ENCODE peak calls at places on chromosomes 3 and 15, in nine cellular contexts. One of them, this sample, is unnamed.

GRCh38 chr3:28948685-28949084 is 332.2 kb upstream of the RBMS3 start:
- DNase-seq in CD4-positive, alpha-beta T cell: no peak
- DNase-seq in fibroblast of the aortic adventitia: peak; percentile 13
- DNase-seq in stimulated activated CD8-positive, alpha-beta memory T cell treated with anti-CD3 and anti-CD28 coated beads, Interleukin-15, amount 100 ng/mL, for 24 hours: no peak
- DNase-seq in NCI-H1105: no peak
- DNase-seq in iris pigment epithelial cell: no peak
- DNase-seq in activated T-helper 1 cell treated with anti-CD3 and anti-CD28 coated beads, Interleukin-2, amount 50 U/mL, for 16 hours: no peak
- DNase-seq in T-helper 2 cell: no peak
- DNase-seq in GM10248: no peak
- DNase-seq in this sample: no peak

GRCh38 chr3:194740859-194741486 is 55.3 kb downstream of the FAM43A start:
- DNase-seq in iris pigment epithelial cell: peak; percentile 61
- DNase-seq in fibroblast of the aortic adventitia: peak; percentile 59
- DNase-seq in CD4-positive, alpha-beta T cell: no peak
- DNase-seq in NCI-H1105: no peak
- DNase-seq in T-helper 2 cell: no peak
- DNase-seq in stimulated activated CD8-positive, alpha-beta memory T cell treated with anti-CD3 and anti-CD28 coated beads, Interleukin-15, amount 100 ng/mL, for 24 hours: no peak
- DNase-seq in activated T-helper 1 cell treated with anti-CD3 and anti-CD28 coated beads, Interleukin-2, amount 50 U/mL, for 16 hours: no peak
- DNase-seq in GM10248: no peak
- DNase-seq in this sample: no peak

GRCh38 chr3:17632401-17633100 is 109.9 kb downstream of the TBC1D5 start:
- DNase-seq in T-helper 2 cell: no peak
- DNase-seq in stimulated activated CD8-positive, alpha-beta memory T cell treated with anti-CD3 and anti-CD28 coated beads, Interleukin-15, amount 100 ng/mL, for 24 hours: no peak
- DNase-seq in fibroblast of the aortic adventitia: peak; percentile 76
- DNase-seq in activated T-helper 1 cell treated with anti-CD3 and anti-CD28 coated beads, Interleukin-2, amount 50 U/mL, for 16 hours: no peak
- DNase-seq in NCI-H1105: no peak
- DNase-seq in CD4-positive, alpha-beta T cell: no peak
- DNase-seq in iris pigment epithelial cell: peak; percentile 91
- DNase-seq in GM10248: no peak
- DNase-seq in this sample: no peak

GRCh38 chr3:88321696-88322095 is 171.9 kb downstream of the C3orf38 start:
- DNase-seq in fibroblast of the aortic adventitia: no peak
- DNase-seq in stimulated activated CD8-positive, alpha-beta memory T cell treated with anti-CD3 and anti-CD28 coated beads, Interleukin-15, amount 100 ng/mL, for 24 hours: no peak
- DNase-seq in NCI-H1105: no peak
- DNase-seq in T-helper 2 cell: no peak
- DNase-seq in GM10248: no peak
- DNase-seq in CD4-positive, alpha-beta T cell: no peak
- DNase-seq in activated T-helper 1 cell treated with anti-CD3 and anti-CD28 coated beads, Interleukin-2, amount 50 U/mL, for 16 hours: no peak
- DNase-seq in iris pigment epithelial cell: no peak
- DNase-seq in this sample: no peak

GRCh38 chr3:125116311-125117069 is 60.7 kb upstream of the HEG1 start:
- DNase-seq in CD4-positive, alpha-beta T cell: no peak
- DNase-seq in activated T-helper 1 cell treated with anti-CD3 and anti-CD28 coated beads, Interleukin-2, amount 50 U/mL, for 16 hours: no peak
- DNase-seq in NCI-H1105: no peak
- DNase-seq in GM10248: no peak
- DNase-seq in iris pigment epithelial cell: peak; percentile 87
- DNase-seq in T-helper 2 cell: no peak
- DNase-seq in fibroblast of the aortic adventitia: peak; percentile 96
- DNase-seq in stimulated activated CD8-positive, alpha-beta memory T cell treated with anti-CD3 and anti-CD28 coated beads, Interleukin-15, amount 100 ng/mL, for 24 hours: no peak
- DNase-seq in this sample: no peak

GRCh38 chr15:66129561-66129960 is 124.0 kb downstream of the MEGF11 start:
- DNase-seq in T-helper 2 cell: no peak
- DNase-seq in GM10248: no peak
- DNase-seq in fibroblast of the aortic adventitia: no peak
- DNase-seq in NCI-H1105: no peak
- DNase-seq in stimulated activated CD8-positive, alpha-beta memory T cell treated with anti-CD3 and anti-CD28 coated beads, Interleukin-15, amount 100 ng/mL, for 24 hours: no peak
- DNase-seq in CD4-positive, alpha-beta T cell: no peak
- DNase-seq in iris pigment epithelial cell: no peak
- DNase-seq in activated T-helper 1 cell treated with anti-CD3 and anti-CD28 coated beads, Interleukin-2, amount 50 U/mL, for 16 hours: no peak
- DNase-seq in this sample: no peak

GRCh38 chr3:60217156-60217911 is 1033.9 kb downstream of the FHIT start:
- DNase-seq in fibroblast of the aortic adventitia: no peak
- DNase-seq in T-helper 2 cell: no peak
- DNase-seq in CD4-positive, alpha-beta T cell: no peak
- DNase-seq in stimulated activated CD8-positive, alpha-beta memory T cell treated with anti-CD3 and anti-CD28 coated beads, Interleukin-15, amount 100 ng/mL, for 24 hours: no peak
- DNase-seq in GM10248: no peak
- DNase-seq in activated T-helper 1 cell treated with anti-CD3 and anti-CD28 coated beads, Interleukin-2, amount 50 U/mL, for 16 hours: no peak
- DNase-seq in iris pigment epithelial cell: no peak
- DNase-seq in NCI-H1105: no peak
- DNase-seq in this sample: no peak

GRCh38 chr15:29262738-29263137 is 6.9 kb downstream of the NSMCE3 start:
- DNase-seq in iris pigment epithelial cell: no peak
- DNase-seq in GM10248: no peak
- DNase-seq in activated T-helper 1 cell treated with anti-CD3 and anti-CD28 coated beads, Interleukin-2, amount 50 U/mL, for 16 hours: no peak
- DNase-seq in NCI-H1105: no peak
- DNase-seq in fibroblast of the aortic adventitia: no peak
- DNase-seq in stimulated activated CD8-positive, alpha-beta memory T cell treated with anti-CD3 and anti-CD28 coated beads, Interleukin-15, amount 100 ng/mL, for 24 hours: no peak
- DNase-seq in T-helper 2 cell: no peak
- DNase-seq in CD4-positive, alpha-beta T cell: no peak
- DNase-seq in this sample: no peak

GRCh38 chr3:150419959-150420358 is 11.9 kb downstream of the TSC22D2 start:
- DNase-seq in activated T-helper 1 cell treated with anti-CD3 and anti-CD28 coated beads, Interleukin-2, amount 50 U/mL, for 16 hours: no peak
- DNase-seq in iris pigment epithelial cell: no peak
- DNase-seq in NCI-H1105: no peak
- DNase-seq in CD4-positive, alpha-beta T cell: no peak
- DNase-seq in T-helper 2 cell: no peak
- DNase-seq in fibroblast of the aortic adventitia: no peak
- DNase-seq in stimulated activated CD8-positive, alpha-beta memory T cell treated with anti-CD3 and anti-CD28 coated beads, Interleukin-15, amount 100 ng/mL, for 24 hours: no peak
- DNase-seq in GM10248: no peak
- DNase-seq in this sample: no peak

GRCh38 chr3:121834079-121834730 is 655 bp downstream of the IQCB1 start:
- DNase-seq in stimulated activated CD8-positive, alpha-beta memory T cell treated with anti-CD3 and anti-CD28 coated beads, Interleukin-15, amount 100 ng/mL, for 24 hours: no peak
- DNase-seq in activated T-helper 1 cell treated with anti-CD3 and anti-CD28 coated beads, Interleukin-2, amount 50 U/mL, for 16 hours: no peak
- DNase-seq in CD4-positive, alpha-beta T cell: no peak
- DNase-seq in fibroblast of the aortic adventitia: no peak
- DNase-seq in T-helper 2 cell: no peak
- DNase-seq in NCI-H1105: no peak
- DNase-seq in iris pigment epithelial cell: peak; percentile 12
- DNase-seq in GM10248: peak; percentile 24
- DNase-seq in this sample: peak; percentile 28

GRCh38 chr3:108127301-108127988 is 36.6 kb upstream of the CD47 start:
- DNase-seq in activated T-helper 1 cell treated with anti-CD3 and anti-CD28 coated beads, Interleukin-2, amount 50 U/mL, for 16 hours: peak; percentile 35
- DNase-seq in GM10248: no peak
- DNase-seq in CD4-positive, alpha-beta T cell: peak; percentile 71
- DNase-seq in stimulated activated CD8-positive, alpha-beta memory T cell treated with anti-CD3 and anti-CD28 coated beads, Interleukin-15, amount 100 ng/mL, for 24 hours: no peak
- DNase-seq in iris pigment epithelial cell: no peak
- DNase-seq in T-helper 2 cell: peak; percentile 35
- DNase-seq in fibroblast of the aortic adventitia: no peak
- DNase-seq in NCI-H1105: no peak
- DNase-seq in this sample: no peak

GRCh38 chr15:59674501-59674900 is 14.6 kb downstream of the BNIP2 start:
- DNase-seq in fibroblast of the aortic adventitia: no peak
- DNase-seq in activated T-helper 1 cell treated with anti-CD3 and anti-CD28 coated beads, Interleukin-2, amount 50 U/mL, for 16 hours: no peak
- DNase-seq in CD4-positive, alpha-beta T cell: no peak
- DNase-seq in T-helper 2 cell: no peak
- DNase-seq in NCI-H1105: no peak
- DNase-seq in GM10248: no peak
- DNase-seq in stimulated activated CD8-positive, alpha-beta memory T cell treated with anti-CD3 and anti-CD28 coated beads, Interleukin-15, amount 100 ng/mL, for 24 hours: no peak
- DNase-seq in iris pigment epithelial cell: no peak
- DNase-seq in this sample: no peak

GRCh38 chr3:152474585-152474984 is 205.9 kb downstream of the MBNL1 start:
- DNase-seq in stimulated activated CD8-positive, alpha-beta memory T cell treated with anti-CD3 and anti-CD28 coated beads, Interleukin-15, amount 100 ng/mL, for 24 hours: no peak
- DNase-seq in iris pigment epithelial cell: peak; percentile 95
- DNase-seq in T-helper 2 cell: no peak
- DNase-seq in CD4-positive, alpha-beta T cell: no peak
- DNase-seq in GM10248: peak; percentile 39
- DNase-seq in activated T-helper 1 cell treated with anti-CD3 and anti-CD28 coated beads, Interleukin-2, amount 50 U/mL, for 16 hours: no peak
- DNase-seq in NCI-H1105: peak; percentile 34
- DNase-seq in fibroblast of the aortic adventitia: peak; percentile 90
- DNase-seq in this sample: peak; percentile 40

GRCh38 chr3:23459437-23459836 is 256.3 kb downstream of the UBE2E2 start:
- DNase-seq in GM10248: no peak
- DNase-seq in CD4-positive, alpha-beta T cell: no peak
- DNase-seq in activated T-helper 1 cell treated with anti-CD3 and anti-CD28 coated beads, Interleukin-2, amount 50 U/mL, for 16 hours: no peak
- DNase-seq in fibroblast of the aortic adventitia: no peak
- DNase-seq in T-helper 2 cell: no peak
- DNase-seq in iris pigment epithelial cell: no peak
- DNase-seq in stimulated activated CD8-positive, alpha-beta memory T cell treated with anti-CD3 and anti-CD28 coated beads, Interleukin-15, amount 100 ng/mL, for 24 hours: no peak
- DNase-seq in NCI-H1105: no peak
- DNase-seq in this sample: no peak

GRCh38 chr15:60079210-60079609 is 75.1 kb downstream of the FOXB1 start:
- DNase-seq in CD4-positive, alpha-beta T cell: no peak
- DNase-seq in stimulated activated CD8-positive, alpha-beta memory T cell treated with anti-CD3 and anti-CD28 coated beads, Interleukin-15, amount 100 ng/mL, for 24 hours: no peak
- DNase-seq in iris pigment epithelial cell: peak; percentile 24
- DNase-seq in T-helper 2 cell: no peak
- DNase-seq in fibroblast of the aortic adventitia: no peak
- DNase-seq in NCI-H1105: no peak
- DNase-seq in GM10248: no peak
- DNase-seq in activated T-helper 1 cell treated with anti-CD3 and anti-CD28 coated beads, Interleukin-2, amount 50 U/mL, for 16 hours: no peak
- DNase-seq in this sample: no peak

GRCh38 chr15:25093455-25094029 is 138.8 kb downstream of the SNRPN start:
- DNase-seq in T-helper 2 cell: no peak
- DNase-seq in activated T-helper 1 cell treated with anti-CD3 and anti-CD28 coated beads, Interleukin-2, amount 50 U/mL, for 16 hours: no peak
- DNase-seq in iris pigment epithelial cell: no peak
- DNase-seq in stimulated activated CD8-positive, alpha-beta memory T cell treated with anti-CD3 and anti-CD28 coated beads, Interleukin-15, amount 100 ng/mL, for 24 hours: no peak
- DNase-seq in GM10248: no peak
- DNase-seq in fibroblast of the aortic adventitia: no peak
- DNase-seq in CD4-positive, alpha-beta T cell: no peak
- DNase-seq in NCI-H1105: no peak
- DNase-seq in this sample: no peak

GRCh38 chr3:45011756-45012441 is 14.2 kb upstream of the CLEC3B start:
- DNase-seq in fibroblast of the aortic adventitia: peak; percentile 96
- DNase-seq in activated T-helper 1 cell treated with anti-CD3 and anti-CD28 coated beads, Interleukin-2, amount 50 U/mL, for 16 hours: no peak
- DNase-seq in GM10248: peak; percentile 59
- DNase-seq in stimulated activated CD8-positive, alpha-beta memory T cell treated with anti-CD3 and anti-CD28 coated beads, Interleukin-15, amount 100 ng/mL, for 24 hours: no peak
- DNase-seq in T-helper 2 cell: no peak
- DNase-seq in NCI-H1105: no peak
- DNase-seq in iris pigment epithelial cell: peak; percentile 87
- DNase-seq in CD4-positive, alpha-beta T cell: no peak
- DNase-seq in this sample: peak; percentile 50

GRCh38 chr15:65094294-65094995 is 17.9 kb downstream of the KBTBD13 start:
- DNase-seq in T-helper 2 cell: no peak
- DNase-seq in NCI-H1105: no peak
- DNase-seq in GM10248: no peak
- DNase-seq in CD4-positive, alpha-beta T cell: no peak
- DNase-seq in fibroblast of the aortic adventitia: no peak
- DNase-seq in stimulated activated CD8-positive, alpha-beta memory T cell treated with anti-CD3 and anti-CD28 coated beads, Interleukin-15, amount 100 ng/mL, for 24 hours: no peak
- DNase-seq in activated T-helper 1 cell treated with anti-CD3 and anti-CD28 coated beads, Interleukin-2, amount 50 U/mL, for 16 hours: no peak
- DNase-seq in iris pigment epithelial cell: no peak
- DNase-seq in this sample: no peak

GRCh38 chr3:14699643-14700042 is 24.7 kb downstream of the C3orf20 start:
- DNase-seq in GM10248: no peak
- DNase-seq in NCI-H1105: no peak
- DNase-seq in iris pigment epithelial cell: peak; percentile 7
- DNase-seq in CD4-positive, alpha-beta T cell: no peak
- DNase-seq in stimulated activated CD8-positive, alpha-beta memory T cell treated with anti-CD3 and anti-CD28 coated beads, Interleukin-15, amount 100 ng/mL, for 24 hours: no peak
- DNase-seq in fibroblast of the aortic adventitia: no peak
- DNase-seq in activated T-helper 1 cell treated with anti-CD3 and anti-CD28 coated beads, Interleukin-2, amount 50 U/mL, for 16 hours: no peak
- DNase-seq in T-helper 2 cell: no peak
- DNase-seq in this sample: no peak

GRCh38 chr3:109336272-109336957 is 931 bp downstream of the DPPA4 start:
- DNase-seq in activated T-helper 1 cell treated with anti-CD3 and anti-CD28 coated beads, Interleukin-2, amount 50 U/mL, for 16 hours: no peak
- DNase-seq in GM10248: no peak
- DNase-seq in NCI-H1105: no peak
- DNase-seq in stimulated activated CD8-positive, alpha-beta memory T cell treated with anti-CD3 and anti-CD28 coated beads, Interleukin-15, amount 100 ng/mL, for 24 hours: no peak
- DNase-seq in CD4-positive, alpha-beta T cell: no peak
- DNase-seq in T-helper 2 cell: no peak
- DNase-seq in fibroblast of the aortic adventitia: peak; percentile 2
- DNase-seq in iris pigment epithelial cell: peak; percentile 24
- DNase-seq in this sample: no peak

GRCh38 chr3:39180546-39181346 is 11.6 kb downstream of the XIRP1 start:
- DNase-seq in GM10248: peak; percentile 95
- DNase-seq in stimulated activated CD8-positive, alpha-beta memory T cell treated with anti-CD3 and anti-CD28 coated beads, Interleukin-15, amount 100 ng/mL, for 24 hours: peak; percentile 64
- DNase-seq in CD4-positive, alpha-beta T cell: peak; percentile 88
- DNase-seq in activated T-helper 1 cell treated with anti-CD3 and anti-CD28 coated beads, Interleukin-2, amount 50 U/mL, for 16 hours: peak; percentile 80
- DNase-seq in T-helper 2 cell: peak; percentile 87
- DNase-seq in fibroblast of the aortic adventitia: peak; percentile 71
- DNase-seq in NCI-H1105: peak; percentile 89
- DNase-seq in iris pigment epithelial cell: peak; percentile 88
- DNase-seq in this sample: peak; percentile 97

GRCh38 chr15:33150516-33150915 is 44.0 kb downstream of the FMN1 start:
- DNase-seq in fibroblast of the aortic adventitia: no peak
- DNase-seq in T-helper 2 cell: no peak
- DNase-seq in CD4-positive, alpha-beta T cell: no peak
- DNase-seq in iris pigment epithelial cell: no peak
- DNase-seq in NCI-H1105: no peak
- DNase-seq in stimulated activated CD8-positive, alpha-beta memory T cell treated with anti-CD3 and anti-CD28 coated beads, Interleukin-15, amount 100 ng/mL, for 24 hours: no peak
- DNase-seq in GM10248: no peak
- DNase-seq in activated T-helper 1 cell treated with anti-CD3 and anti-CD28 coated beads, Interleukin-2, amount 50 U/mL, for 16 hours: no peak
- DNase-seq in this sample: no peak

GRCh38 chr3:194745427-194746184 is 59.9 kb downstream of the FAM43A start:
- DNase-seq in GM10248: no peak
- DNase-seq in iris pigment epithelial cell: no peak
- DNase-seq in NCI-H1105: no peak
- DNase-seq in T-helper 2 cell: no peak
- DNase-seq in fibroblast of the aortic adventitia: no peak
- DNase-seq in activated T-helper 1 cell treated with anti-CD3 and anti-CD28 coated beads, Interleukin-2, amount 50 U/mL, for 16 hours: no peak
- DNase-seq in CD4-positive, alpha-beta T cell: no peak
- DNase-seq in stimulated activated CD8-positive, alpha-beta memory T cell treated with anti-CD3 and anti-CD28 coated beads, Interleukin-15, amount 100 ng/mL, for 24 hours: no peak
- DNase-seq in this sample: no peak

GRCh38 chr15:56631765-56632164 is 101.5 kb downstream of the ZNF280D start:
- DNase-seq in activated T-helper 1 cell treated with anti-CD3 and anti-CD28 coated beads, Interleukin-2, amount 50 U/mL, for 16 hours: no peak
- DNase-seq in stimulated activated CD8-positive, alpha-beta memory T cell treated with anti-CD3 and anti-CD28 coated beads, Interleukin-15, amount 100 ng/mL, for 24 hours: no peak
- DNase-seq in T-helper 2 cell: no peak
- DNase-seq in CD4-positive, alpha-beta T cell: no peak
- DNase-seq in GM10248: no peak
- DNase-seq in NCI-H1105: no peak
- DNase-seq in iris pigment epithelial cell: peak; percentile 23
- DNase-seq in fibroblast of the aortic adventitia: no peak
- DNase-seq in this sample: no peak

GRCh38 chr3:72587282-72587681 is 261.0 kb downstream of the SHQ1 start:
- DNase-seq in iris pigment epithelial cell: no peak
- DNase-seq in NCI-H1105: no peak
- DNase-seq in CD4-positive, alpha-beta T cell: no peak
- DNase-seq in fibroblast of the aortic adventitia: no peak
- DNase-seq in GM10248: no peak
- DNase-seq in activated T-helper 1 cell treated with anti-CD3 and anti-CD28 coated beads, Interleukin-2, amount 50 U/mL, for 16 hours: no peak
- DNase-seq in stimulated activated CD8-positive, alpha-beta memory T cell treated with anti-CD3 and anti-CD28 coated beads, Interleukin-15, amount 100 ng/mL, for 24 hours: no peak
- DNase-seq in T-helper 2 cell: no peak
- DNase-seq in this sample: no peak

GRCh38 chr3:3665961-3666640 is 133.1 kb upstream of the LRRN1 start:
- DNase-seq in NCI-H1105: no peak
- DNase-seq in fibroblast of the aortic adventitia: no peak
- DNase-seq in CD4-positive, alpha-beta T cell: no peak
- DNase-seq in iris pigment epithelial cell: no peak
- DNase-seq in T-helper 2 cell: no peak
- DNase-seq in activated T-helper 1 cell treated with anti-CD3 and anti-CD28 coated beads, Interleukin-2, amount 50 U/mL, for 16 hours: no peak
- DNase-seq in stimulated activated CD8-positive, alpha-beta memory T cell treated with anti-CD3 and anti-CD28 coated beads, Interleukin-15, amount 100 ng/mL, for 24 hours: no peak
- DNase-seq in GM10248: peak; percentile 9
- DNase-seq in this sample: peak; percentile 5

GRCh38 chr15:41804361-41804760 is 23.5 kb upstream of the JMJD7 start:
- DNase-seq in iris pigment epithelial cell: no peak
- DNase-seq in T-helper 2 cell: no peak
- DNase-seq in stimulated activated CD8-positive, alpha-beta memory T cell treated with anti-CD3 and anti-CD28 coated beads, Interleukin-15, amount 100 ng/mL, for 24 hours: no peak
- DNase-seq in fibroblast of the aortic adventitia: no peak
- DNase-seq in NCI-H1105: no peak
- DNase-seq in CD4-positive, alpha-beta T cell: no peak
- DNase-seq in activated T-helper 1 cell treated with anti-CD3 and anti-CD28 coated beads, Interleukin-2, amount 50 U/mL, for 16 hours: no peak
- DNase-seq in GM10248: no peak
- DNase-seq in this sample: no peak

GRCh38 chr3:52446042-52446441 is 1.1 kb upstream of the SEMA3G start:
- DNase-seq in CD4-positive, alpha-beta T cell: no peak
- DNase-seq in T-helper 2 cell: no peak
- DNase-seq in iris pigment epithelial cell: no peak
- DNase-seq in stimulated activated CD8-positive, alpha-beta memory T cell treated with anti-CD3 and anti-CD28 coated beads, Interleukin-15, amount 100 ng/mL, for 24 hours: no peak
- DNase-seq in NCI-H1105: no peak
- DNase-seq in fibroblast of the aortic adventitia: no peak
- DNase-seq in GM10248: no peak
- DNase-seq in activated T-helper 1 cell treated with anti-CD3 and anti-CD28 coated beads, Interleukin-2, amount 50 U/mL, for 16 hours: no peak
- DNase-seq in this sample: no peak

GRCh38 chr3:128493221-128494151 is 485 bp upstream of the GATA2 start:
- DNase-seq in NCI-H1105: no peak
- DNase-seq in stimulated activated CD8-positive, alpha-beta memory T cell treated with anti-CD3 and anti-CD28 coated beads, Interleukin-15, amount 100 ng/mL, for 24 hours: no peak
- DNase-seq in CD4-positive, alpha-beta T cell: no peak
- DNase-seq in activated T-helper 1 cell treated with anti-CD3 and anti-CD28 coated beads, Interleukin-2, amount 50 U/mL, for 16 hours: no peak
- DNase-seq in T-helper 2 cell: no peak
- DNase-seq in GM10248: no peak
- DNase-seq in iris pigment epithelial cell: no peak
- DNase-seq in fibroblast of the aortic adventitia: no peak
- DNase-seq in this sample: no peak

This sample was measured in GM13976.